ENCODE peak calls at places on chromosomes 3 and 15, in four cellular contexts. I is ureter, V is NCI-H2171 treated with DMSO at 0.1 percent for 48 hours, U is dorsolateral prefrontal cortex. E is an unnamed sample.

GRCh38 chr15:42121667-42122066 is 27.3 kb upstream of the PLA2G4D start:
- DNase-seq in V (no peak), I (no peak), U (no peak), E (no peak)

GRCh38 chr3:66426135-66426534 is 74.7 kb downstream of the LRIG1 start:
- DNase-seq in U (no peak), I (no peak), V (no peak), E (no peak)

GRCh38 chr3:143242101-143242500 is 122.5 kb downstream of the CHST2 start:
- DNase-seq in U (no peak), I (no peak), V (no peak), E (no peak)

GRCh38 chr3:46861293-46861995 is 1.8 kb downstream of the MYL3 start:
- DNase-seq in U (peak), V (no peak), I (no peak), E (peak)

GRCh38 chr15:39362832-39363561 is 217.9 kb upstream of the THBS1 start:
- DNase-seq in I (no peak), V (peak), U (no peak), E (no peak)

GRCh38 chr3:172031957-172032356 is 7.4 kb upstream of the FNDC3B start:
- DNase-seq in V (no peak), U (no peak), I (no peak), E (no peak)

GRCh38 chr15:50996641-50997040 is 88.2 kb downstream of the AP4E1 start:
- DNase-seq in V (no peak), I (no peak), U (no peak), E (no peak)

GRCh38 chr3:114900908-114901307 is 246.2 kb downstream of the ZBTB20 start:
- DNase-seq in I (no peak), V (no peak), U (no peak), E (no peak)

GRCh38 chr3:4313606-4314308 is 10.6 kb downstream of the SETMAR start:
- DNase-seq in V (no peak), U (no peak), I (no peak), E (no peak)

GRCh38 chr3:28924744-28925360 is 356.0 kb upstream of the RBMS3 start:
- DNase-seq in I (no peak), V (no peak), U (no peak), E (no peak)

GRCh38 chr15:94056314-94056713 is 175.0 kb upstream of the MCTP2 start:
- DNase-seq in I (no peak), U (no peak), V (no peak), E (no peak)

GRCh38 chr3:4957978-4958377 is 21.3 kb upstream of the BHLHE40 start:
- DNase-seq in V (no peak), I (no peak), U (no peak), E (peak)

GRCh38 chr3:9026320-9027040 is 63.2 kb upstream of the RAD18 start:
- DNase-seq in U (no peak), I (no peak), V (no peak), E (no peak)

GRCh38 chr15:52098328-52098727 is 14.2 kb downstream of the BCL2L10 start:
- DNase-seq in I (no peak), U (no peak), V (no peak), E (no peak)

GRCh38 chr15:64197425-64197824 is 34.6 kb upstream of the PPIB start:
- DNase-seq in I (no peak), U (no peak), V (peak), E (no peak)

GRCh38 chr3:195255176-195255500 is 15.8 kb downstream of the XXYLT1 start:
- DNase-seq in I (no peak), V (no peak), U (no peak), E (no peak)

GRCh38 chr15:73632670-73633058 is 525 bp downstream of the NPTN start:
- DNase-seq in U (peak), I (no peak), V (no peak), E (peak)

GRCh38 chr3:148459931-148460513 is 237.7 kb upstream of the AGTR1 start:
- DNase-seq in I (no peak), V (no peak), U (no peak), E (no peak)

GRCh38 chr3:18982920-18983319 is 165.4 kb upstream of the KCNH8 start:
- DNase-seq in V (no peak), I (no peak), U (no peak), E (no peak)

GRCh38 chr15:76139368-76140068 is 79.7 kb downstream of the TMEM266 start:
- DNase-seq in U (peak), I (peak), V (peak), E (no peak)

GRCh38 chr3:150384517-150385212 is 23.4 kb upstream of the TSC22D2 start:
- DNase-seq in I (no peak), U (no peak), V (no peak), E (peak)